ENCODE peak calls at places on chromosomes 12 and 14, in seven cellular contexts. O is GM23248, M is neural progenitor cell, S is GM23338, Z is HCT116, U is PC-3, D is MM.1S. I is an unnamed sample.
A peak's percentile ranks its signal among the peaks of the same experiment; 100 is the strongest.

GRCh38 chr12:42448841-42449240 is 122.9 kb downstream of the PPHLN1 start:
- DNase-seq in O (no peak), M (no peak), S (no peak), Z (no peak), U (no peak), D (no peak), I (no peak)

GRCh38 chr14:24165785-24166184 is 4.7 kb downstream of the IRF9 start:
- DNase-seq in O (no peak), M (no peak), S (no peak), Z (no peak), U (no peak), D (no peak), I (no peak)

GRCh38 chr14:71497645-71498086 is 434.6 kb upstream of the RGS6 start:
- DNase-seq in O (peak; percentile 46), M (no peak), S (no peak), Z (no peak), U (peak; percentile 56), D (peak; percentile 16), I (no peak)

GRCh38 chr14:68397371-68397779 is 395.5 kb downstream of the ZFP36L1 start:
- DNase-seq in O (no peak), M (no peak), S (no peak), Z (no peak), U (no peak), D (no peak), I (peak; percentile 59)

GRCh38 chr12:52037248-52037861 is 13.9 kb upstream of the NR4A1 start:
- DNase-seq in O (peak; percentile 81), M (peak; percentile 69), S (peak; percentile 79), Z (no peak), U (peak; percentile 36), D (no peak), I (peak; percentile 77)

GRCh38 chr14:31059152-31059924 is 33.2 kb upstream of the STRN3 start:
- DNase-seq in O (peak; percentile 85), M (peak; percentile 37), S (peak; percentile 34), Z (no peak), U (peak; percentile 33), D (no peak), I (peak; percentile 60)

GRCh38 chr14:89027097-89027740 is 202.8 kb downstream of the TTC8 start:
- DNase-seq in O (peak; percentile 69), M (peak; percentile 84), S (peak; percentile 80), Z (peak; percentile 13), U (peak; percentile 67), D (peak; percentile 31), I (peak; percentile 82)

GRCh38 chr12:66799548-66799947 is 120.7 kb upstream of the GRIP1 start:
- DNase-seq in O (no peak), M (no peak), S (no peak), Z (no peak), U (no peak), D (no peak), I (no peak)

GRCh38 chr12:112463478-112463877 is 44.7 kb downstream of the PTPN11 start:
- DNase-seq in O (no peak), M (no peak), S (no peak), Z (no peak), U (no peak), D (no peak), I (no peak)

GRCh38 chr14:38204717-38205115 is 3.0 kb upstream of the SSTR1 start:
- DNase-seq in O (no peak), M (no peak), S (no peak), Z (no peak), U (no peak), D (no peak), I (no peak)

GRCh38 chr12:32765906-32766305 is 10.2 kb upstream of the YARS2 start:
- DNase-seq in O (no peak), M (no peak), S (no peak), Z (no peak), U (no peak), D (no peak), I (no peak)

GRCh38 chr12:20438307-20438779 is 70.0 kb downstream of the PDE3A start:
- DNase-seq in O (peak; percentile 62), M (no peak), S (no peak), Z (no peak), U (no peak), D (no peak), I (no peak)

GRCh38 chr14:59816931-59817330 is 53.6 kb downstream of the RTN1 start:
- DNase-seq in O (no peak), M (no peak), S (no peak), Z (no peak), U (no peak), D (no peak), I (no peak)

GRCh38 chr12:120438495-120439198 is 734 bp downstream of the COX6A1 start:
- DNase-seq in O (peak; percentile 15), M (no peak), S (no peak), Z (no peak), U (no peak), D (no peak), I (no peak)

GRCh38 chr12:1855241-1855640 is 34.9 kb downstream of the LRTM2 start:
- DNase-seq in O (peak; percentile 43), M (no peak), S (peak; percentile 12), Z (no peak), U (no peak), D (peak; percentile 50), I (no peak)

GRCh38 chr14:64762044-64763034 is 58.1 kb downstream of the PLEKHG3 start:
- DNase-seq in O (peak; percentile 86), M (peak; percentile 53), S (no peak), Z (peak; percentile 51), U (peak; percentile 93), D (no peak), I (peak; percentile 95)

GRCh38 chr12:116502989-116503496 is 56.1 kb upstream of the MAP1LC3B2 start:
- DNase-seq in O (no peak), M (no peak), S (no peak), Z (no peak), U (peak; percentile 76), D (no peak), I (peak; percentile 69)

GRCh38 chr14:101354726-101355125 is 206.6 kb upstream of the DIO3 start:
- DNase-seq in O (no peak), M (no peak), S (no peak), Z (no peak), U (no peak), D (no peak), I (no peak)

GRCh38 chr14:105389534-105389933 is 8.8 kb upstream of the TEX22 start:
- DNase-seq in O (no peak), M (no peak), S (no peak), Z (no peak), U (no peak), D (no peak), I (no peak)

GRCh38 chr14:101917413-101918124 is 46.8 kb upstream of the DYNC1H1 start:
- DNase-seq in O (no peak), M (no peak), S (peak; percentile 34), Z (no peak), U (no peak), D (no peak), I (no peak)

GRCh38 chr12:122790393-122791075 is 16.2 kb downstream of the CCDC62 start:
- DNase-seq in O (peak; percentile 73), M (no peak), S (peak; percentile 44), Z (no peak), U (no peak), D (no peak), I (no peak)

GRCh38 chr12:106580671-106581508 is 1.9 kb upstream of the RFX4 start:
- DNase-seq in O (no peak), M (peak; percentile 32), S (peak; percentile 55), Z (no peak), U (no peak), D (no peak), I (no peak)

GRCh38 chr14:79306546-79306945 is 904.8 kb downstream of the DIO2 start:
- DNase-seq in O (no peak), M (no peak), S (no peak), Z (no peak), U (no peak), D (no peak), I (no peak)

GRCh38 chr14:57871487-57872080 is 5.7 kb upstream of the SLC35F4 start:
- DNase-seq in O (peak; percentile 86), M (peak; percentile 75), S (peak; percentile 77), Z (peak; percentile 35), U (peak; percentile 93), D (peak; percentile 36), I (peak; percentile 34)

GRCh38 chr14:105092912-105093425 is 27.7 kb upstream of the GPR132 start:
- DNase-seq in O (peak; percentile 82), M (peak; percentile 67), S (no peak), Z (no peak), U (peak; percentile 66), D (no peak), I (peak; percentile 90)

GRCh38 chr14:66507722-66508546 is at the start of gene GPHN:
- DNase-seq in O (peak; percentile 99), M (peak; percentile 96), S (peak; percentile 98), Z (peak; percentile 98), U (peak; percentile 98), D (peak; percentile 92), I (peak; percentile 96)
- TF ChIP-seq EZH2 in O (no peak), M (no peak), S (no peak), Z (no peak), U (no peak), D (no peak), I (no peak)

DNA sequence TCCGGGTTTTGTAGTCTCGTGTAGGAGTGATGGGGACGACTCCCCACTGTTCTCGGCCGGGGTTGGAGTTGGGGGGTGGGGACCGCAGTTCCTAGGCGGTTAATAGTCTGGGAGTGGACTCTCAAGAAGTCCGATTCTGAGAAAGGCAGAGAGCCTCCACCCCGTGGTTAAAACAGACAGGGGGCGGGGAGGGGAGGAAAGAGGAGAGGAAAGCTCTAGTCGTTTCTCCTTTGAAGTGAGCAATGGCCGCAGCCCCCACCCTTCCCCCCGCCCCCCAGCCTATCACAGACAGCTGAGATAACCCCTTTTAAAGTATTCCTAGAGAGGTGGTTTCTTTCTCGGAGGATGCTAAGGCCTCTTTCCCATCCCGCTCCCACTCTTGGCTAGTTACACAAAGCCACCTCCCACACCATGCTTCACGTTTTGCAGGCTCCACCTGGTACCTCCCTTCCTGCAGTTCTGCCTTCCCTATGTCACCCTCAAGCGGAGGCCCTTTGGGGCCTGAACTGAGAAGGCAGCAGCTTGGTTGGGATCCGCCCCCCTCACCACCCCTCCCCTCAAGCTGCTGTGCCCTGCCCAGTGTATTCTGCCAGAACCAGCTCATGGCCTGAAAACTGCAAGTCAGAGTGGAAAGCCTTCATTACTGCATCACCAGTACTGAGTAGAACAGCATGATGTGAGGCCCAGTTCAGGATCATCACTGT is 853 bp downstream of the USP5 start:
- DNase-seq in O (peak; percentile 90), M (peak; percentile 64), S (peak; percentile 69), Z (no peak), U (peak; percentile 54), D (peak; percentile 63), I (peak; percentile 80)
- TF ChIP-seq EZH2phosphoT487 in O (no peak), M (no peak), S (no peak), Z (no peak), U (no peak), D (no peak), I (no peak)

GRCh38 chr12:15978431-15978950 is 67.4 kb downstream of the DERA start:
- DNase-seq in O (peak; percentile 44), M (no peak), S (no peak), Z (no peak), U (peak; percentile 68), D (no peak), I (no peak)
- H3K4me2 ChIP-seq in O (peak overlapping the region; percentile 63), M (no peak overlapping the region), S (no peak overlapping the region), Z (no peak overlapping the region), U (peak overlapping the region; percentile 59), D (no peak overlapping the region), I (peak overlapping the region; percentile 19)

GRCh38 chr12:94768398-94769039 is 118.2 kb upstream of the TMCC3 start:
- DNase-seq in O (no peak), M (no peak), S (no peak), Z (no peak), U (no peak), D (no peak), I (no peak)
- TF ChIP-seq EZH2 in O (no peak), M (no peak), S (no peak), Z (no peak), U (no peak), D (no peak), I (no peak)

GRCh38 chr12:128903231-128903630 is 50.0 kb downstream of the GLT1D1 start:
- DNase-seq in O (no peak), M (peak; percentile 29), S (no peak), Z (no peak), U (no peak), D (no peak), I (no peak)
- TF ChIP-seq EZH2phosphoT487 in O (no peak), M (no peak), S (no peak), Z (no peak), U (no peak), D (no peak), I (no peak)